ENCODE peak calls at places on chromosomes 7 and 10, in seven cellular contexts. U is uterus, T is left ventricle myocardium inferior, B is HCT116, L is heart right ventricle, W is WERI-Rb-1, Y is RWPE2. R is an unnamed sample. For H3K36me3, the result is how much of the 10 kb centered on the place peaks cover.

GRCh38 chr10:91891285-91892001 is 17.8 kb downstream of the FGFBP3 start:
- DNase-seq in T (no peak), U (no peak), L (no peak), B (no peak), W (no peak), Y (no peak), R (no peak)

GRCh38 chr7:5776894-5777645 is 4.4 kb downstream of the RNF216 start:
- DNase-seq in B (no peak), Y (no peak), L (no peak), W (no peak), T (no peak), U (no peak), R (no peak)

GRCh38 chr10:132701099-132701845 is 84.7 kb downstream of the NKX6-2 start:
- DNase-seq in U (no peak), Y (peak), L (peak), B (no peak), T (peak), W (no peak), R (no peak)

GRCh38 chr7:119703895-119704294 is 569.1 kb upstream of the KCND2 start:
- DNase-seq in L (no peak), W (no peak), B (no peak), Y (no peak), T (no peak), U (no peak), R (no peak)

GRCh38 chr10:32239770-32240169 is 107.2 kb downstream of the EPC1 start:
- DNase-seq in T (no peak), L (no peak), W (no peak), B (no peak), Y (no peak), U (no peak), R (no peak)

GRCh38 chr7:3922175-3922635 is 621.2 kb downstream of the SDK1 start:
- DNase-seq in Y (no peak), B (peak), U (no peak), T (peak), L (no peak), W (peak), R (peak)

GRCh38 chr10:108393111-108393510 is 1228.6 kb upstream of the SORCS1 start:
- DNase-seq in W (no peak), B (no peak), Y (no peak), U (no peak), L (no peak), T (no peak), R (no peak)

GRCh38 chr10:16527452-16527851 is 5.8 kb upstream of the C1QL3 start:
- DNase-seq in L (no peak), T (no peak), W (no peak), Y (no peak), B (no peak), U (no peak), R (no peak)

GRCh38 chr10:26389533-26389932 is 48.6 kb upstream of the APBB1IP start:
- DNase-seq in T (no peak), Y (no peak), B (no peak), L (no peak), U (no peak), W (no peak), R (no peak)

GRCh38 chr10:104072786-104073185 is 12.9 kb downstream of the COL17A1 start:
- DNase-seq in U (no peak), T (no peak), Y (no peak), L (no peak), W (no peak), B (no peak), R (no peak)

GRCh38 chr10:102624751-102625330 is 19.4 kb upstream of the TRIM8 start:
- DNase-seq in B (no peak), U (no peak), W (no peak), Y (peak), L (no peak), T (peak), R (peak)
- H3K27ac ChIP-seq in B (no peak), U (no peak), W (no peak), Y (peak), L (no peak), T (peak), R (peak)

DNA sequence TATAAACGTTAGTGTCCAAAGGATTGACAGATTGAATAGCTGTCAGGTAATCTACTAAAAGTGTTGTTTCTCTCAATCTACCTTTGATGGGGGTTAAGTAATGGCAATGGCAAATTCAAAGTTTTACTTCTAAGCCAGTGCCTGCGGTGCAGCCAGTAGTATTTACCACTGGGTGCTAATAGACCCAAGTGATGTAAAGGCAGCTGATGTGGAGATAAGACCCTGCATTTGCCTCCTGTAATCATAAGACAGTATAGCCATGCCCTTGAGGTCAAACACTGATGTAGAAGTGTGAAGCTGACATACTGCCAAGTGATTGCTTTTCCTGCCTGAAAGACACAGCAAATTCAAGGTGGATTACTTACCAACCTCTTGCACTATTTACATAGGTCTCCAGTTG is 572.0 kb downstream of the GRID1 start:
- DNase-seq in Y (no peak), L (no peak), W (no peak), U (no peak), T (no peak), B (no peak), R (no peak)
- H3K36me3 ChIP-seq in Y (under half), L (under half), W (under half), U (under half), T (under half), B (under half), R (under half)

DNA sequence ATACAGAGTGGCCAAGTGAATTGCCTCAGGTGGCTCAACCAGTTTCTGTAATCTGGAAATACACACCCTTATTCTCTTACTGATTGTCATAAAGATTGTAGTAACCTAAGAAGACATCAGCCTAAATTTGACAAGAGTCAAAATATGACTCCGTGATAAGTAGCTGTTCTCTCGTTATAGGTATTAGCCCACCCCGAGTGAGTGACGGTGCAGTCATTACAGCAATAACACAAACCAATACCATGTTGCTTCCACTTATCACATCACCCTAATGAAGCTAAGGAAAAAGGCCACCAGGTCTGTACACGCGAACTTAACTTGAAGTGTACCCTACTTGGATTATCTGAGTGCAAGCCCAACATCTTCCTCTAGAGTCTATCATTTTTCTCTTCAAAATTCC is 23.3 kb downstream of the PIK3AP1 start:
- DNase-seq in U (no peak), L (no peak), Y (no peak), T (no peak), W (no peak), B (no peak), R (no peak)
- H3K4me3 ChIP-seq in U (no peak), L (no peak), Y (no peak), T (no peak), W (no peak), B (no peak), R (no peak)

GRCh38 chr7:131105294-131105802 is 222.3 kb upstream of the MKLN1 start:
- DNase-seq in T (no peak), L (no peak), U (peak), W (peak), Y (no peak), B (no peak), R (no peak)
- H3K27ac ChIP-seq in T (peak), L (peak), U (peak), W (no peak), Y (no peak), B (peak), R (no peak)

GRCh38 chr7:141243368-141243767 is 169.5 kb downstream of the TMEM178B start:
- DNase-seq in L (no peak), U (no peak), W (no peak), Y (no peak), B (no peak), T (no peak), R (no peak)
- H3K36me3 ChIP-seq in L (under half), U (under half), W (under half), Y (under half), B (under half), T (under half), R (under half)

GRCh38 chr10:21516270-21517131 is 9.0 kb downstream of the SKIDA1 start:
- DNase-seq in Y (peak), L (peak), U (peak), B (no peak), W (peak), T (peak), R (peak)
- H3K4me3 ChIP-seq in Y (peak), L (peak), U (peak), B (peak), W (peak), T (peak), R (peak)

R was measured in SJSA1.